ENCODE peak calls at places on chromosomes 7 and 10, in five cellular contexts. K, Y, L, J and M are unnamed samples.

GRCh38 chr10:128686638-128687278 is 560.5 kb upstream of the MKI67 start:
- DNase-seq in K (no peak), Y (no peak), L (no peak), J (no peak), M (no peak)

GRCh38 chr10:12348341-12348869 is 942 bp upstream of the CAMK1D start:
- DNase-seq in K (no peak), Y (no peak), L (no peak), J (no peak), M (no peak)

GRCh38 chr7:4190021-4190981 is 491.8 kb upstream of the FOXK1 start:
- DNase-seq in K (no peak), Y (no peak), L (no peak), J (no peak), M (no peak)

GRCh38 chr10:125281091-125281490 is 120.7 kb upstream of the CTBP2 start:
- DNase-seq in K (no peak), Y (no peak), L (no peak), J (no peak), M (no peak)

GRCh38 chr10:122139627-122140151 is 131.4 kb upstream of the BTBD16 start:
- DNase-seq in K (peak), Y (no peak), L (no peak), J (no peak), M (no peak)

GRCh38 chr10:23892296-23892695 is 316.6 kb upstream of the KIAA1217 start:
- DNase-seq in K (no peak), Y (no peak), L (no peak), J (no peak), M (no peak)

GRCh38 chr10:109214916-109215740 is 708.2 kb downstream of the XPNPEP1 start:
- DNase-seq in K (no peak), Y (no peak), L (no peak), J (no peak), M (no peak)

GRCh38 chr10:123421461-123421860 is 244.7 kb upstream of the GPR26 start:
- DNase-seq in K (no peak), Y (no peak), L (no peak), J (no peak), M (no peak)

GRCh38 chr10:28970231-28970630 is 292.9 kb downstream of the BAMBI start:
- DNase-seq in K (no peak), Y (no peak), L (no peak), J (no peak), M (peak)

GRCh38 chr7:104979167-104979841 is 34.7 kb upstream of the KMT2E start:
- DNase-seq in K (peak), Y (no peak), L (no peak), J (no peak), M (peak)

GRCh38 chr7:111409714-111410422 is 152.4 kb downstream of the IMMP2L start:
- DNase-seq in K (peak), Y (no peak), L (no peak), J (no peak), M (peak)

GRCh38 chr10:121080324-121080807 is 229.2 kb downstream of the WDR11 start:
- DNase-seq in K (no peak), Y (no peak), L (no peak), J (no peak), M (no peak)

GRCh38 chr10:5168897-5169296 is 16.1 kb downstream of the AKR1C8 start:
- DNase-seq in K (no peak), Y (no peak), L (no peak), J (no peak), M (no peak)

GRCh38 chr7:32062150-32062549 is 8.1 kb downstream of the PDE1C start:
- DNase-seq in K (peak), Y (no peak), L (no peak), J (peak), M (no peak)

GRCh38 chr10:79005126-79005820 is 63.5 kb upstream of the ZMIZ1 start:
- DNase-seq in K (no peak), Y (no peak), L (no peak), J (no peak), M (no peak)

GRCh38 chr10:70774810-70775678 is 10.1 kb downstream of the TBATA start:
- DNase-seq in K (no peak), Y (no peak), L (no peak), J (no peak), M (no peak)